ENCODE peak calls at places on chromosomes 2 and 18, in nine cellular contexts. One of them, this sample, is unnamed. For H3K36me3, the result is how much of the 10 kb centered on the place peaks cover.

GRCh38 chr2:66862871-66863650 is 428.1 kb downstream of the MEIS1 start:
- DNase-seq in BJ: no peak
- DNase-seq in upper lobe of right lung: no peak
- DNase-seq in lower lobe of right lung: no peak
- DNase-seq in astrocyte: peak
- DNase-seq in PC-9: no peak
- DNase-seq in bronchial epithelial cell: peak
- DNase-seq in body of pancreas: no peak
- DNase-seq in ovary: no peak
- DNase-seq in this sample: no peak

GRCh38 chr2:19746137-19746585 is 155.6 kb downstream of the TTC32 start:
- DNase-seq in bronchial epithelial cell: no peak
- DNase-seq in astrocyte: no peak
- DNase-seq in lower lobe of right lung: no peak
- DNase-seq in body of pancreas: no peak
- DNase-seq in PC-9: no peak
- DNase-seq in upper lobe of right lung: no peak
- DNase-seq in BJ: no peak
- DNase-seq in ovary: no peak
- DNase-seq in this sample: no peak

GRCh38 chr18:56257215-56257614 is 381.2 kb downstream of the TXNL1 start:
- DNase-seq in PC-9: no peak
- DNase-seq in body of pancreas: no peak
- DNase-seq in upper lobe of right lung: no peak
- DNase-seq in astrocyte: peak
- DNase-seq in ovary: no peak
- DNase-seq in bronchial epithelial cell: peak
- DNase-seq in lower lobe of right lung: no peak
- DNase-seq in BJ: peak
- DNase-seq in this sample: no peak

GRCh38 chr2:27306657-27307544 is 1.3 kb downstream of the UCN start:
- DNase-seq in ovary: no peak
- DNase-seq in bronchial epithelial cell: no peak
- DNase-seq in body of pancreas: no peak
- DNase-seq in astrocyte: no peak
- DNase-seq in PC-9: no peak
- DNase-seq in BJ: no peak
- DNase-seq in lower lobe of right lung: peak
- DNase-seq in upper lobe of right lung: no peak
- DNase-seq in this sample: no peak

GRCh38 chr2:219733106-219733505 is 105.7 kb downstream of the SLC4A3 start:
- DNase-seq in upper lobe of right lung: no peak
- DNase-seq in PC-9: no peak
- DNase-seq in ovary: no peak
- DNase-seq in BJ: no peak
- DNase-seq in astrocyte: no peak
- DNase-seq in lower lobe of right lung: no peak
- DNase-seq in body of pancreas: no peak
- DNase-seq in bronchial epithelial cell: peak
- DNase-seq in this sample: no peak

GRCh38 chr2:27378096-27378808 is 2.3 kb downstream of the ZNF513 start:
- DNase-seq in body of pancreas: no peak
- DNase-seq in ovary: peak
- DNase-seq in astrocyte: no peak
- DNase-seq in bronchial epithelial cell: no peak
- DNase-seq in BJ: no peak
- DNase-seq in PC-9: no peak
- DNase-seq in lower lobe of right lung: no peak
- DNase-seq in upper lobe of right lung: peak
- DNase-seq in this sample: no peak

GRCh38 chr2:84905181-84906107 is at the start of gene TMSB10:
- DNase-seq in PC-9: peak
- DNase-seq in astrocyte: peak
- DNase-seq in bronchial epithelial cell: peak
- DNase-seq in upper lobe of right lung: peak
- DNase-seq in BJ: no peak
- DNase-seq in ovary: peak
- DNase-seq in lower lobe of right lung: peak
- DNase-seq in body of pancreas: peak
- DNase-seq in this sample: no peak

GRCh38 chr2:30763151-30763660 is 44.0 kb downstream of the CAPN13 start:
- DNase-seq in bronchial epithelial cell: no peak
- DNase-seq in PC-9: no peak
- DNase-seq in ovary: no peak
- DNase-seq in body of pancreas: no peak
- DNase-seq in lower lobe of right lung: no peak
- DNase-seq in BJ: peak
- DNase-seq in astrocyte: no peak
- DNase-seq in upper lobe of right lung: no peak
- DNase-seq in this sample: no peak

GRCh38 chr2:60479226-60480088 is 74.0 kb downstream of the BCL11A start:
- DNase-seq in BJ: no peak
- DNase-seq in ovary: no peak
- DNase-seq in upper lobe of right lung: no peak
- DNase-seq in body of pancreas: no peak
- DNase-seq in lower lobe of right lung: no peak
- DNase-seq in astrocyte: no peak
- DNase-seq in bronchial epithelial cell: peak
- DNase-seq in PC-9: no peak
- DNase-seq in this sample: no peak

GRCh38 chr2:237323656-237324055 is 90.3 kb downstream of the COL6A3 start:
- DNase-seq in bronchial epithelial cell: no peak
- DNase-seq in ovary: no peak
- DNase-seq in PC-9: no peak
- DNase-seq in BJ: no peak
- DNase-seq in upper lobe of right lung: no peak
- DNase-seq in body of pancreas: no peak
- DNase-seq in astrocyte: no peak
- DNase-seq in lower lobe of right lung: no peak
- DNase-seq in this sample: no peak

GRCh38 chr2:9814129-9814868 is 29.0 kb upstream of the TAF1B start:
- DNase-seq in upper lobe of right lung: no peak
- DNase-seq in bronchial epithelial cell: no peak
- DNase-seq in ovary: no peak
- DNase-seq in BJ: no peak
- DNase-seq in PC-9: no peak
- DNase-seq in lower lobe of right lung: no peak
- DNase-seq in astrocyte: no peak
- DNase-seq in body of pancreas: no peak
- DNase-seq in this sample: no peak

GRCh38 chr2:9815076-9815475 is 28.2 kb upstream of the TAF1B start:
- DNase-seq in body of pancreas: no peak
- DNase-seq in ovary: no peak
- DNase-seq in BJ: no peak
- DNase-seq in bronchial epithelial cell: no peak
- DNase-seq in lower lobe of right lung: no peak
- DNase-seq in upper lobe of right lung: no peak
- DNase-seq in astrocyte: no peak
- DNase-seq in PC-9: no peak
- DNase-seq in this sample: no peak

GRCh38 chr2:9811679-9812511 is 31.4 kb upstream of the TAF1B start:
- DNase-seq in astrocyte: no peak
- DNase-seq in PC-9: no peak
- DNase-seq in ovary: no peak
- DNase-seq in upper lobe of right lung: no peak
- DNase-seq in body of pancreas: no peak
- DNase-seq in bronchial epithelial cell: no peak
- DNase-seq in lower lobe of right lung: no peak
- DNase-seq in BJ: no peak
- DNase-seq in this sample: no peak

GRCh38 chr2:9812945-9813311 is 30.3 kb upstream of the TAF1B start:
- DNase-seq in upper lobe of right lung: no peak
- DNase-seq in lower lobe of right lung: no peak
- DNase-seq in astrocyte: no peak
- DNase-seq in BJ: no peak
- DNase-seq in bronchial epithelial cell: no peak
- DNase-seq in ovary: no peak
- DNase-seq in PC-9: no peak
- DNase-seq in body of pancreas: no peak
- DNase-seq in this sample: no peak

DNA sequence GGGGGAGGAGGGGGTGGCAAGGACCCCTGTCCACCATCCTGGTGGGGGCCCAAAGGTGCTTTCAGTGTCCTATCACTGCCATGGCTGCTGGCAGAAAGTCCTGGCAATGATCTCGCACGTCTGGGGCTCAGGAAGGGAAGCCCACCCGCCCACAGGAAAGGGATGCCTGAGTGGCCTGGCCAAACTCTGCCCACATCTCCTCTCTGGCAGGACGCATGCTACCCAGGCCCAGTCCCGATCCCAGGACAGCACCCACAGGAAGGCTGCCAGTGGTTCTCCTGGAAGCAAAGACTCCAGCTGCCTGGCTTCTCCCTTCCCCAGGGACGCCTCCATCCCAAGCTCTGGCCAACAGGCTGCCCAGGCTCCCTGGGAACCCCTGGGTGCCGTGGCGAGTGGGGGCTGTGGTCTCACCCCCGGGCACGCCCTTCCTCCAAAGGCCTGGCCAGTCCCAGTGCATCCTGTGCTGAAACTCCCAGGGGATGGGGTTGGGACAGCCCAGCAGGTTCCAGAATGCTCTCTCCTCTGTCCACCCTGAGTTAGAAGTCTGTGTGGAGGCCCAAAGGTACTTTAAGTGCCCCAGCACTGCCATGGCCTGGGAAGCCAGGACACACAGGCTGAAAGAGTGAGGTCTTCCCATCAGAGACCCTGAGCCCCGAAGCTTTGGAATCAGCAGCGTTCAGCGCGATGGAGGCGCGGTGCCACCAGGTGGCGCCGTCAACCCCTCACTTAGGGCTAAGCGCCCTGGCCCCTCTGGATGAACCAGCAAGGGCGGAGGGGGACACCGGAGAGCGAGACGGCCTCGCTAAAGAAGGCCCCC is 29.8 kb upstream of the TAF1B start:
- DNase-seq in lower lobe of right lung: peak
- DNase-seq in ovary: peak
- DNase-seq in BJ: no peak
- DNase-seq in upper lobe of right lung: peak
- DNase-seq in bronchial epithelial cell: no peak
- DNase-seq in PC-9: peak
- DNase-seq in body of pancreas: peak
- DNase-seq in astrocyte: no peak
- DNase-seq in this sample: peak
- H3K4me3 ChIP-seq in lower lobe of right lung: peak
- H3K4me3 ChIP-seq in ovary: no peak
- H3K4me3 ChIP-seq in BJ: no peak
- H3K4me3 ChIP-seq in upper lobe of right lung: no peak
- H3K4me3 ChIP-seq in bronchial epithelial cell: peak
- H3K4me3 ChIP-seq in PC-9: no peak
- H3K4me3 ChIP-seq in body of pancreas: no peak
- H3K4me3 ChIP-seq in astrocyte: no peak
- H3K4me3 ChIP-seq in this sample: no peak

GRCh38 chr2:222933458-222933857 is 72.6 kb downstream of the ACSL3 start:
- DNase-seq in PC-9: no peak
- DNase-seq in BJ: no peak
- DNase-seq in body of pancreas: no peak
- DNase-seq in astrocyte: no peak
- DNase-seq in lower lobe of right lung: no peak
- DNase-seq in upper lobe of right lung: no peak
- DNase-seq in ovary: no peak
- DNase-seq in bronchial epithelial cell: no peak
- DNase-seq in this sample: no peak
- H3K36me3 ChIP-seq in PC-9: half or more
- H3K36me3 ChIP-seq in BJ: under half
- H3K36me3 ChIP-seq in body of pancreas: under half
- H3K36me3 ChIP-seq in astrocyte: under half
- H3K36me3 ChIP-seq in lower lobe of right lung: half or more
- H3K36me3 ChIP-seq in upper lobe of right lung: half or more
- H3K36me3 ChIP-seq in ovary: under half
- H3K36me3 ChIP-seq in bronchial epithelial cell: under half
- H3K36me3 ChIP-seq in this sample: half or more

DNA sequence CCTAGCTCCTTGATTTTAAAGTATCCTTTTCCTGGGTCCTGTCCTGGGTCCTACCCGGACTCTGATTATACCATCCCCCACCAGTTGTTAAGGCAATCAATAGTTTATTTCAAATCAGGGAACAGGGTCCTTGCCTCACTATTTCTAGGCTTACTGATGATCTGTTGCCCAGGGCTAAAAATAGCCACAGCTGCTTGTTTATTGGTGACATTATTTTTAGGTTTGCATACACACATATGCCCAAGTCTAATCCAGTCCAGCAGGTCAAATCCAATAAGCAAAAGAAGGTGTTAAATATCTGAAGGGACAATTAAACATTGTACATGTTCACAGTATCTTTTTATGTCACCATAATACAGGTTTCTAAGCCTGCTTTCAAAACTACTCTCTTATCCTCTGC is 66.0 kb downstream of the RAB10 start:
- DNase-seq in body of pancreas: no peak
- DNase-seq in bronchial epithelial cell: no peak
- DNase-seq in PC-9: no peak
- DNase-seq in astrocyte: no peak
- DNase-seq in BJ: no peak
- DNase-seq in upper lobe of right lung: no peak
- DNase-seq in lower lobe of right lung: no peak
- DNase-seq in ovary: no peak
- DNase-seq in this sample: no peak
- H3K4me3 ChIP-seq in body of pancreas: no peak
- H3K4me3 ChIP-seq in bronchial epithelial cell: no peak
- H3K4me3 ChIP-seq in PC-9: no peak
- H3K4me3 ChIP-seq in astrocyte: no peak
- H3K4me3 ChIP-seq in BJ: no peak
- H3K4me3 ChIP-seq in upper lobe of right lung: no peak
- H3K4me3 ChIP-seq in lower lobe of right lung: no peak
- H3K4me3 ChIP-seq in ovary: no peak
- H3K4me3 ChIP-seq in this sample: no peak

GRCh38 chr2:74860079-74860478 is 26.2 kb downstream of the HK2 start:
- DNase-seq in astrocyte: no peak
- DNase-seq in body of pancreas: no peak
- DNase-seq in BJ: no peak
- DNase-seq in upper lobe of right lung: no peak
- DNase-seq in bronchial epithelial cell: no peak
- DNase-seq in ovary: no peak
- DNase-seq in PC-9: no peak
- DNase-seq in lower lobe of right lung: no peak
- DNase-seq in this sample: no peak

GRCh38 chr2:74856004-74856578 is 22.2 kb downstream of the HK2 start:
- DNase-seq in lower lobe of right lung: peak
- DNase-seq in astrocyte: no peak
- DNase-seq in body of pancreas: no peak
- DNase-seq in ovary: no peak
- DNase-seq in upper lobe of right lung: peak
- DNase-seq in bronchial epithelial cell: no peak
- DNase-seq in PC-9: no peak
- DNase-seq in BJ: no peak
- DNase-seq in this sample: no peak

GRCh38 chr2:74856599-74856998 is 22.7 kb downstream of the HK2 start:
- DNase-seq in body of pancreas: no peak
- DNase-seq in ovary: no peak
- DNase-seq in lower lobe of right lung: no peak
- DNase-seq in PC-9: no peak
- DNase-seq in upper lobe of right lung: no peak
- DNase-seq in BJ: no peak
- DNase-seq in astrocyte: no peak
- DNase-seq in bronchial epithelial cell: no peak
- DNase-seq in this sample: no peak

GRCh38 chr2:74857215-74857614 is 23.3 kb downstream of the HK2 start:
- DNase-seq in astrocyte: no peak
- DNase-seq in bronchial epithelial cell: no peak
- DNase-seq in upper lobe of right lung: no peak
- DNase-seq in body of pancreas: no peak
- DNase-seq in lower lobe of right lung: no peak
- DNase-seq in PC-9: no peak
- DNase-seq in BJ: no peak
- DNase-seq in ovary: no peak
- DNase-seq in this sample: no peak

GRCh38 chr2:74857725-74858124 is 23.8 kb downstream of the HK2 start:
- DNase-seq in astrocyte: no peak
- DNase-seq in lower lobe of right lung: no peak
- DNase-seq in BJ: no peak
- DNase-seq in bronchial epithelial cell: no peak
- DNase-seq in body of pancreas: no peak
- DNase-seq in upper lobe of right lung: peak
- DNase-seq in ovary: no peak
- DNase-seq in PC-9: no peak
- DNase-seq in this sample: no peak
- H3K36me3 ChIP-seq in astrocyte: under half
- H3K36me3 ChIP-seq in lower lobe of right lung: under half
- H3K36me3 ChIP-seq in BJ: under half
- H3K36me3 ChIP-seq in bronchial epithelial cell: under half
- H3K36me3 ChIP-seq in body of pancreas: under half
- H3K36me3 ChIP-seq in upper lobe of right lung: under half
- H3K36me3 ChIP-seq in ovary: under half
- H3K36me3 ChIP-seq in PC-9: under half
- H3K36me3 ChIP-seq in this sample: under half